ENCODE peak calls at places on chromosome 16, in seven cellular contexts. One of them, this sample, is unnamed.

GRCh38 chr16:11580451-11581086 is 6.2 kb downstream of the LITAF start:
- DNase-seq in activated naive CD8-positive, alpha-beta T cell treated with anti-CD3 and anti-CD28 coated beads, Interleukin-2, amount 50 U/mL, for 24 hours: no peak
- DNase-seq in stimulated activated CD4-positive, alpha-beta T cell treated with anti-CD3 and anti-CD28 coated beads, Interleukin-4, amount 100 ng/mL, for 24 hours: no peak
- DNase-seq in activated CD8-positive, alpha-beta T cell treated with anti-CD3 and anti-CD28 coated beads for 36 hours: no peak
- DNase-seq in pancreas: no peak
- DNase-seq in heart right ventricle: no peak
- DNase-seq in DMS79: no peak
- DNase-seq in this sample: no peak

GRCh38 chr16:51175081-51175480 is 24.0 kb upstream of the SALL1 start:
- DNase-seq in activated CD8-positive, alpha-beta T cell treated with anti-CD3 and anti-CD28 coated beads for 36 hours: no peak
- DNase-seq in DMS79: no peak
- DNase-seq in activated naive CD8-positive, alpha-beta T cell treated with anti-CD3 and anti-CD28 coated beads, Interleukin-2, amount 50 U/mL, for 24 hours: no peak
- DNase-seq in heart right ventricle: no peak
- DNase-seq in pancreas: no peak
- DNase-seq in stimulated activated CD4-positive, alpha-beta T cell treated with anti-CD3 and anti-CD28 coated beads, Interleukin-4, amount 100 ng/mL, for 24 hours: no peak
- DNase-seq in this sample: no peak

GRCh38 chr16:72769876-72770275 is 278.1 kb downstream of the ZFHX3 start:
- DNase-seq in stimulated activated CD4-positive, alpha-beta T cell treated with anti-CD3 and anti-CD28 coated beads, Interleukin-4, amount 100 ng/mL, for 24 hours: no peak
- DNase-seq in activated naive CD8-positive, alpha-beta T cell treated with anti-CD3 and anti-CD28 coated beads, Interleukin-2, amount 50 U/mL, for 24 hours: no peak
- DNase-seq in pancreas: no peak
- DNase-seq in DMS79: no peak
- DNase-seq in activated CD8-positive, alpha-beta T cell treated with anti-CD3 and anti-CD28 coated beads for 36 hours: no peak
- DNase-seq in heart right ventricle: no peak
- DNase-seq in this sample: no peak

GRCh38 chr16:74608944-74609343 is 2.0 kb upstream of the GLG1 start:
- DNase-seq in pancreas: no peak
- DNase-seq in heart right ventricle: no peak
- DNase-seq in stimulated activated CD4-positive, alpha-beta T cell treated with anti-CD3 and anti-CD28 coated beads, Interleukin-4, amount 100 ng/mL, for 24 hours: peak
- DNase-seq in activated naive CD8-positive, alpha-beta T cell treated with anti-CD3 and anti-CD28 coated beads, Interleukin-2, amount 50 U/mL, for 24 hours: peak
- DNase-seq in DMS79: no peak
- DNase-seq in activated CD8-positive, alpha-beta T cell treated with anti-CD3 and anti-CD28 coated beads for 36 hours: peak
- DNase-seq in this sample: peak

GRCh38 chr16:70508752-70509151 is 14.6 kb downstream of the COG4 start:
- DNase-seq in activated CD8-positive, alpha-beta T cell treated with anti-CD3 and anti-CD28 coated beads for 36 hours: no peak
- DNase-seq in stimulated activated CD4-positive, alpha-beta T cell treated with anti-CD3 and anti-CD28 coated beads, Interleukin-4, amount 100 ng/mL, for 24 hours: no peak
- DNase-seq in activated naive CD8-positive, alpha-beta T cell treated with anti-CD3 and anti-CD28 coated beads, Interleukin-2, amount 50 U/mL, for 24 hours: no peak
- DNase-seq in pancreas: no peak
- DNase-seq in DMS79: no peak
- DNase-seq in heart right ventricle: no peak
- DNase-seq in this sample: no peak

GRCh38 chr16:13873835-13874438 is 46.0 kb upstream of the ERCC4 start:
- DNase-seq in pancreas: no peak
- DNase-seq in activated CD8-positive, alpha-beta T cell treated with anti-CD3 and anti-CD28 coated beads for 36 hours: no peak
- DNase-seq in DMS79: no peak
- DNase-seq in stimulated activated CD4-positive, alpha-beta T cell treated with anti-CD3 and anti-CD28 coated beads, Interleukin-4, amount 100 ng/mL, for 24 hours: no peak
- DNase-seq in activated naive CD8-positive, alpha-beta T cell treated with anti-CD3 and anti-CD28 coated beads, Interleukin-2, amount 50 U/mL, for 24 hours: no peak
- DNase-seq in heart right ventricle: no peak
- DNase-seq in this sample: no peak

GRCh38 chr16:14455577-14455976 is 174.5 kb downstream of the PARN start:
- DNase-seq in heart right ventricle: no peak
- DNase-seq in activated naive CD8-positive, alpha-beta T cell treated with anti-CD3 and anti-CD28 coated beads, Interleukin-2, amount 50 U/mL, for 24 hours: no peak
- DNase-seq in stimulated activated CD4-positive, alpha-beta T cell treated with anti-CD3 and anti-CD28 coated beads, Interleukin-4, amount 100 ng/mL, for 24 hours: no peak
- DNase-seq in DMS79: no peak
- DNase-seq in pancreas: no peak
- DNase-seq in activated CD8-positive, alpha-beta T cell treated with anti-CD3 and anti-CD28 coated beads for 36 hours: no peak
- DNase-seq in this sample: no peak

GRCh38 chr16:65200374-65200773 is 78.5 kb upstream of the CDH11 start:
- DNase-seq in pancreas: no peak
- DNase-seq in activated CD8-positive, alpha-beta T cell treated with anti-CD3 and anti-CD28 coated beads for 36 hours: no peak
- DNase-seq in heart right ventricle: no peak
- DNase-seq in activated naive CD8-positive, alpha-beta T cell treated with anti-CD3 and anti-CD28 coated beads, Interleukin-2, amount 50 U/mL, for 24 hours: no peak
- DNase-seq in stimulated activated CD4-positive, alpha-beta T cell treated with anti-CD3 and anti-CD28 coated beads, Interleukin-4, amount 100 ng/mL, for 24 hours: no peak
- DNase-seq in DMS79: no peak
- DNase-seq in this sample: no peak

GRCh38 chr16:69745959-69746358 is 8.8 kb downstream of the NOB1 start:
- DNase-seq in stimulated activated CD4-positive, alpha-beta T cell treated with anti-CD3 and anti-CD28 coated beads, Interleukin-4, amount 100 ng/mL, for 24 hours: no peak
- DNase-seq in DMS79: no peak
- DNase-seq in activated CD8-positive, alpha-beta T cell treated with anti-CD3 and anti-CD28 coated beads for 36 hours: no peak
- DNase-seq in pancreas: no peak
- DNase-seq in heart right ventricle: no peak
- DNase-seq in activated naive CD8-positive, alpha-beta T cell treated with anti-CD3 and anti-CD28 coated beads, Interleukin-2, amount 50 U/mL, for 24 hours: no peak
- DNase-seq in this sample: no peak

GRCh38 chr16:3822366-3823045 is 58.0 kb downstream of the CREBBP start:
- DNase-seq in activated CD8-positive, alpha-beta T cell treated with anti-CD3 and anti-CD28 coated beads for 36 hours: peak
- DNase-seq in pancreas: no peak
- DNase-seq in stimulated activated CD4-positive, alpha-beta T cell treated with anti-CD3 and anti-CD28 coated beads, Interleukin-4, amount 100 ng/mL, for 24 hours: no peak
- DNase-seq in heart right ventricle: no peak
- DNase-seq in DMS79: no peak
- DNase-seq in activated naive CD8-positive, alpha-beta T cell treated with anti-CD3 and anti-CD28 coated beads, Interleukin-2, amount 50 U/mL, for 24 hours: no peak
- DNase-seq in this sample: peak

GRCh38 chr16:8548166-8548565 is 42.1 kb downstream of the TMEM114 start:
- DNase-seq in pancreas: no peak
- DNase-seq in heart right ventricle: no peak
- DNase-seq in DMS79: no peak
- DNase-seq in activated CD8-positive, alpha-beta T cell treated with anti-CD3 and anti-CD28 coated beads for 36 hours: no peak
- DNase-seq in activated naive CD8-positive, alpha-beta T cell treated with anti-CD3 and anti-CD28 coated beads, Interleukin-2, amount 50 U/mL, for 24 hours: no peak
- DNase-seq in stimulated activated CD4-positive, alpha-beta T cell treated with anti-CD3 and anti-CD28 coated beads, Interleukin-4, amount 100 ng/mL, for 24 hours: no peak
- DNase-seq in this sample: no peak

GRCh38 chr16:85657996-85658395 is 30.8 kb downstream of the GINS2 start:
- DNase-seq in activated CD8-positive, alpha-beta T cell treated with anti-CD3 and anti-CD28 coated beads for 36 hours: no peak
- DNase-seq in activated naive CD8-positive, alpha-beta T cell treated with anti-CD3 and anti-CD28 coated beads, Interleukin-2, amount 50 U/mL, for 24 hours: no peak
- DNase-seq in DMS79: no peak
- DNase-seq in stimulated activated CD4-positive, alpha-beta T cell treated with anti-CD3 and anti-CD28 coated beads, Interleukin-4, amount 100 ng/mL, for 24 hours: no peak
- DNase-seq in heart right ventricle: no peak
- DNase-seq in pancreas: peak
- DNase-seq in this sample: no peak

GRCh38 chr16:79767597-79768280 is 167.2 kb upstream of the MAF start:
- DNase-seq in pancreas: peak
- DNase-seq in activated naive CD8-positive, alpha-beta T cell treated with anti-CD3 and anti-CD28 coated beads, Interleukin-2, amount 50 U/mL, for 24 hours: no peak
- DNase-seq in DMS79: no peak
- DNase-seq in activated CD8-positive, alpha-beta T cell treated with anti-CD3 and anti-CD28 coated beads for 36 hours: no peak
- DNase-seq in stimulated activated CD4-positive, alpha-beta T cell treated with anti-CD3 and anti-CD28 coated beads, Interleukin-4, amount 100 ng/mL, for 24 hours: no peak
- DNase-seq in heart right ventricle: no peak
- DNase-seq in this sample: peak

GRCh38 chr16:50530277-50531236 is 17.6 kb upstream of the NKD1 start:
- DNase-seq in pancreas: peak
- DNase-seq in heart right ventricle: no peak
- DNase-seq in stimulated activated CD4-positive, alpha-beta T cell treated with anti-CD3 and anti-CD28 coated beads, Interleukin-4, amount 100 ng/mL, for 24 hours: no peak
- DNase-seq in activated naive CD8-positive, alpha-beta T cell treated with anti-CD3 and anti-CD28 coated beads, Interleukin-2, amount 50 U/mL, for 24 hours: no peak
- DNase-seq in DMS79: no peak
- DNase-seq in activated CD8-positive, alpha-beta T cell treated with anti-CD3 and anti-CD28 coated beads for 36 hours: no peak
- DNase-seq in this sample: no peak

GRCh38 chr16:22970191-22970845 is 156.4 kb downstream of the HS3ST2 start:
- DNase-seq in activated naive CD8-positive, alpha-beta T cell treated with anti-CD3 and anti-CD28 coated beads, Interleukin-2, amount 50 U/mL, for 24 hours: no peak
- DNase-seq in activated CD8-positive, alpha-beta T cell treated with anti-CD3 and anti-CD28 coated beads for 36 hours: no peak
- DNase-seq in stimulated activated CD4-positive, alpha-beta T cell treated with anti-CD3 and anti-CD28 coated beads, Interleukin-4, amount 100 ng/mL, for 24 hours: no peak
- DNase-seq in DMS79: no peak
- DNase-seq in heart right ventricle: no peak
- DNase-seq in pancreas: no peak
- DNase-seq in this sample: no peak

GRCh38 chr16:69741519-69741918 is 13.2 kb downstream of the NOB1 start:
- DNase-seq in DMS79: no peak
- DNase-seq in activated CD8-positive, alpha-beta T cell treated with anti-CD3 and anti-CD28 coated beads for 36 hours: no peak
- DNase-seq in heart right ventricle: no peak
- DNase-seq in activated naive CD8-positive, alpha-beta T cell treated with anti-CD3 and anti-CD28 coated beads, Interleukin-2, amount 50 U/mL, for 24 hours: no peak
- DNase-seq in pancreas: no peak
- DNase-seq in stimulated activated CD4-positive, alpha-beta T cell treated with anti-CD3 and anti-CD28 coated beads, Interleukin-4, amount 100 ng/mL, for 24 hours: no peak
- DNase-seq in this sample: no peak

GRCh38 chr16:26709175-26709574 is 357.6 kb upstream of the C16orf82 start:
- DNase-seq in DMS79: no peak
- DNase-seq in pancreas: no peak
- DNase-seq in stimulated activated CD4-positive, alpha-beta T cell treated with anti-CD3 and anti-CD28 coated beads, Interleukin-4, amount 100 ng/mL, for 24 hours: no peak
- DNase-seq in heart right ventricle: no peak
- DNase-seq in activated CD8-positive, alpha-beta T cell treated with anti-CD3 and anti-CD28 coated beads for 36 hours: no peak
- DNase-seq in activated naive CD8-positive, alpha-beta T cell treated with anti-CD3 and anti-CD28 coated beads, Interleukin-2, amount 50 U/mL, for 24 hours: no peak
- DNase-seq in this sample: no peak

GRCh38 chr16:2959206-2959605 is 4.9 kb upstream of the KREMEN2 start:
- DNase-seq in stimulated activated CD4-positive, alpha-beta T cell treated with anti-CD3 and anti-CD28 coated beads, Interleukin-4, amount 100 ng/mL, for 24 hours: no peak
- DNase-seq in activated naive CD8-positive, alpha-beta T cell treated with anti-CD3 and anti-CD28 coated beads, Interleukin-2, amount 50 U/mL, for 24 hours: no peak
- DNase-seq in pancreas: no peak
- DNase-seq in activated CD8-positive, alpha-beta T cell treated with anti-CD3 and anti-CD28 coated beads for 36 hours: no peak
- DNase-seq in heart right ventricle: no peak
- DNase-seq in DMS79: no peak
- DNase-seq in this sample: no peak

GRCh38 chr16:52488837-52489289 is 58.1 kb downstream of the TOX3 start:
- DNase-seq in stimulated activated CD4-positive, alpha-beta T cell treated with anti-CD3 and anti-CD28 coated beads, Interleukin-4, amount 100 ng/mL, for 24 hours: no peak
- DNase-seq in activated CD8-positive, alpha-beta T cell treated with anti-CD3 and anti-CD28 coated beads for 36 hours: no peak
- DNase-seq in pancreas: no peak
- DNase-seq in DMS79: no peak
- DNase-seq in heart right ventricle: no peak
- DNase-seq in activated naive CD8-positive, alpha-beta T cell treated with anti-CD3 and anti-CD28 coated beads, Interleukin-2, amount 50 U/mL, for 24 hours: no peak
- DNase-seq in this sample: no peak

GRCh38 chr16:78607465-78607864 is 508.0 kb downstream of the WWOX start:
- DNase-seq in DMS79: no peak
- DNase-seq in stimulated activated CD4-positive, alpha-beta T cell treated with anti-CD3 and anti-CD28 coated beads, Interleukin-4, amount 100 ng/mL, for 24 hours: no peak
- DNase-seq in activated naive CD8-positive, alpha-beta T cell treated with anti-CD3 and anti-CD28 coated beads, Interleukin-2, amount 50 U/mL, for 24 hours: no peak
- DNase-seq in heart right ventricle: no peak
- DNase-seq in activated CD8-positive, alpha-beta T cell treated with anti-CD3 and anti-CD28 coated beads for 36 hours: no peak
- DNase-seq in pancreas: no peak
- DNase-seq in this sample: no peak

GRCh38 chr16:19329932-19330331 is 44.4 kb downstream of the CLEC19A start:
- DNase-seq in DMS79: no peak
- DNase-seq in heart right ventricle: no peak
- DNase-seq in pancreas: no peak
- DNase-seq in activated CD8-positive, alpha-beta T cell treated with anti-CD3 and anti-CD28 coated beads for 36 hours: no peak
- DNase-seq in stimulated activated CD4-positive, alpha-beta T cell treated with anti-CD3 and anti-CD28 coated beads, Interleukin-4, amount 100 ng/mL, for 24 hours: no peak
- DNase-seq in activated naive CD8-positive, alpha-beta T cell treated with anti-CD3 and anti-CD28 coated beads, Interleukin-2, amount 50 U/mL, for 24 hours: no peak
- DNase-seq in this sample: no peak